ENCODE peak calls at places on chromosomes 4 and X, in six cellular contexts. One of them, this sample, is unnamed.

GRCh38 chrX:19544693-19545305 is 29.5 kb upstream of the MAP3K15 start:
- DNase-seq in uterus: peak; percentile 41
- DNase-seq in fibroblast of pulmonary artery: peak; percentile 75
- DNase-seq in HAP-1: peak; percentile 79
- DNase-seq in mucosa of descending colon: no peak
- DNase-seq in endodermal cell: peak; percentile 73
- DNase-seq in this sample: no peak

GRCh38 chrX:132040066-132040465 is 17.0 kb downstream of the STK26 start:
- DNase-seq in uterus: no peak
- DNase-seq in fibroblast of pulmonary artery: no peak
- DNase-seq in HAP-1: peak; percentile 83
- DNase-seq in mucosa of descending colon: no peak
- DNase-seq in endodermal cell: no peak
- DNase-seq in this sample: no peak

GRCh38 chrX:150683536-150684146 is 9.6 kb upstream of the MTMR1 start:
- DNase-seq in uterus: no peak
- DNase-seq in fibroblast of pulmonary artery: peak; percentile 56
- DNase-seq in HAP-1: peak; percentile 54
- DNase-seq in mucosa of descending colon: no peak
- DNase-seq in endodermal cell: no peak
- DNase-seq in this sample: no peak

GRCh38 chr4:105281016-105281415 is 134.3 kb downstream of the TET2 start:
- DNase-seq in uterus: no peak
- DNase-seq in fibroblast of pulmonary artery: no peak
- DNase-seq in HAP-1: no peak
- DNase-seq in mucosa of descending colon: no peak
- DNase-seq in endodermal cell: no peak
- DNase-seq in this sample: no peak

GRCh38 chrX:43862434-43862833 is 19.8 kb downstream of the MAOB start:
- DNase-seq in uterus: no peak
- DNase-seq in fibroblast of pulmonary artery: no peak
- DNase-seq in HAP-1: no peak
- DNase-seq in mucosa of descending colon: no peak
- DNase-seq in endodermal cell: no peak
- DNase-seq in this sample: no peak

GRCh38 chrX:15988661-15989603 is 134.3 kb upstream of the AP1S2 start:
- DNase-seq in uterus: peak; percentile 14
- DNase-seq in fibroblast of pulmonary artery: peak; percentile 83
- DNase-seq in HAP-1: no peak
- DNase-seq in mucosa of descending colon: no peak
- DNase-seq in endodermal cell: no peak
- DNase-seq in this sample: no peak

GRCh38 chr4:126705271-126705670 is 927.5 kb upstream of the INTU start:
- DNase-seq in uterus: no peak
- DNase-seq in fibroblast of pulmonary artery: peak; percentile 54
- DNase-seq in HAP-1: no peak
- DNase-seq in mucosa of descending colon: no peak
- DNase-seq in endodermal cell: no peak
- DNase-seq in this sample: no peak

GRCh38 chr4:36333303-36333877 is 52.0 kb downstream of the DTHD1 start:
- DNase-seq in uterus: no peak
- DNase-seq in fibroblast of pulmonary artery: no peak
- DNase-seq in HAP-1: no peak
- DNase-seq in mucosa of descending colon: no peak
- DNase-seq in endodermal cell: no peak
- DNase-seq in this sample: no peak

GRCh38 chrX:56978172-56978571 is 17.2 kb downstream of the SPIN3 start:
- DNase-seq in uterus: peak; percentile 22
- DNase-seq in fibroblast of pulmonary artery: peak; percentile 59
- DNase-seq in HAP-1: peak; percentile 49
- DNase-seq in mucosa of descending colon: no peak
- DNase-seq in endodermal cell: peak; percentile 78
- DNase-seq in this sample: no peak

GRCh38 chr4:23333946-23334878 is 555.6 kb downstream of the PPARGC1A start:
- DNase-seq in uterus: no peak
- DNase-seq in fibroblast of pulmonary artery: peak; percentile 96
- DNase-seq in HAP-1: peak; percentile 15
- DNase-seq in mucosa of descending colon: no peak
- DNase-seq in endodermal cell: peak; percentile 69
- DNase-seq in this sample: no peak

GRCh38 chr4:102823897-102824296 is 3.5 kb downstream of the UBE2D3 start:
- DNase-seq in uterus: no peak
- DNase-seq in fibroblast of pulmonary artery: no peak
- DNase-seq in HAP-1: no peak
- DNase-seq in mucosa of descending colon: no peak
- DNase-seq in endodermal cell: no peak
- DNase-seq in this sample: no peak
- H3K4me3 ChIP-seq in uterus: peak overlapping the region; percentile 60
- H3K4me3 ChIP-seq in fibroblast of pulmonary artery: peak overlapping the region; percentile 98
- H3K4me3 ChIP-seq in HAP-1: peak overlapping the region; percentile 96
- H3K4me3 ChIP-seq in mucosa of descending colon: no peak overlapping the region
- H3K4me3 ChIP-seq in endodermal cell: peak overlapping the region; percentile 94
- H3K4me3 ChIP-seq in this sample: peak overlapping the region; percentile 81

GRCh38 chr4:121219222-121219621 is 55.1 kb upstream of the TNIP3 start:
- DNase-seq in uterus: no peak
- DNase-seq in fibroblast of pulmonary artery: peak; percentile 18
- DNase-seq in HAP-1: no peak
- DNase-seq in mucosa of descending colon: no peak
- DNase-seq in endodermal cell: no peak
- DNase-seq in this sample: no peak
- H3K4me3 ChIP-seq in uterus: no peak overlapping the region
- H3K4me3 ChIP-seq in fibroblast of pulmonary artery: no peak overlapping the region
- H3K4me3 ChIP-seq in HAP-1: no peak overlapping the region
- H3K4me3 ChIP-seq in mucosa of descending colon: no peak overlapping the region
- H3K4me3 ChIP-seq in endodermal cell: no peak overlapping the region
- H3K4me3 ChIP-seq in this sample: no peak overlapping the region

DNA sequence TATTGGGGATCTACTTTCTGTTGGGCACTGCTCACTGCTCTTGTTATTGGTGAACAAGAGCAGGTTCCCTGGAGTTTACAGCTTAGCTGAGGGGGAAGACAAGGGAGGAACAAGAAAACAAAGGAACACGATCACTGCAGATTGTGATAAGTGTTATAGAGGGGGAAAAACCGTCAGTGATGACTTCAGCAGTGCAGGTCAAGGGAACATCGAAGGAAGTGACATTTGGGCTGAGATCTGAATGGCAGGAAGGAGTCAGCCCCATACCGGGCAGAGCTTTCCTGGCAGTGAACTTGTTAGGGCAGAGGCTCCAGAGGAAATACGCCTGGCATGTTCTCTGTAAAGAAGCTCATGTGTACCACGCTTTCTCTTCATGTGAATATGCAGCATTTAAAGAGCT is 78.1 kb downstream of the LDB2 start:
- DNase-seq in uterus: peak; percentile 44
- DNase-seq in fibroblast of pulmonary artery: peak; percentile 55
- DNase-seq in HAP-1: peak; percentile 38
- DNase-seq in mucosa of descending colon: no peak
- DNase-seq in endodermal cell: no peak
- DNase-seq in this sample: no peak
- H3K4me3 ChIP-seq in uterus: no peak overlapping the region
- H3K4me3 ChIP-seq in fibroblast of pulmonary artery: no peak overlapping the region
- H3K4me3 ChIP-seq in HAP-1: no peak overlapping the region
- H3K4me3 ChIP-seq in mucosa of descending colon: no peak overlapping the region
- H3K4me3 ChIP-seq in endodermal cell: no peak overlapping the region
- H3K4me3 ChIP-seq in this sample: no peak overlapping the region

GRCh38 chrX:17788439-17788838 is 51.1 kb downstream of the SCML1 start:
- DNase-seq in uterus: peak; percentile 36
- DNase-seq in fibroblast of pulmonary artery: peak; percentile 29
- DNase-seq in HAP-1: peak; percentile 71
- DNase-seq in mucosa of descending colon: peak; percentile 44
- DNase-seq in endodermal cell: peak; percentile 79
- DNase-seq in this sample: no peak
- H3K4me3 ChIP-seq in uterus: no peak overlapping the region
- H3K4me3 ChIP-seq in fibroblast of pulmonary artery: no peak overlapping the region
- H3K4me3 ChIP-seq in HAP-1: no peak overlapping the region
- H3K4me3 ChIP-seq in mucosa of descending colon: no peak overlapping the region
- H3K4me3 ChIP-seq in endodermal cell: no peak overlapping the region
- H3K4me3 ChIP-seq in this sample: no peak overlapping the region

GRCh38 chr4:73440653-73441052 is 4.6 kb downstream of the AFP start:
- DNase-seq in uterus: no peak
- DNase-seq in fibroblast of pulmonary artery: no peak
- DNase-seq in HAP-1: no peak
- DNase-seq in mucosa of descending colon: no peak
- DNase-seq in endodermal cell: no peak
- DNase-seq in this sample: no peak
- H3K4me3 ChIP-seq in uterus: no peak overlapping the region
- H3K4me3 ChIP-seq in fibroblast of pulmonary artery: no peak overlapping the region
- H3K4me3 ChIP-seq in HAP-1: no peak overlapping the region
- H3K4me3 ChIP-seq in mucosa of descending colon: no peak overlapping the region
- H3K4me3 ChIP-seq in endodermal cell: no peak overlapping the region
- H3K4me3 ChIP-seq in this sample: no peak overlapping the region

DNA sequence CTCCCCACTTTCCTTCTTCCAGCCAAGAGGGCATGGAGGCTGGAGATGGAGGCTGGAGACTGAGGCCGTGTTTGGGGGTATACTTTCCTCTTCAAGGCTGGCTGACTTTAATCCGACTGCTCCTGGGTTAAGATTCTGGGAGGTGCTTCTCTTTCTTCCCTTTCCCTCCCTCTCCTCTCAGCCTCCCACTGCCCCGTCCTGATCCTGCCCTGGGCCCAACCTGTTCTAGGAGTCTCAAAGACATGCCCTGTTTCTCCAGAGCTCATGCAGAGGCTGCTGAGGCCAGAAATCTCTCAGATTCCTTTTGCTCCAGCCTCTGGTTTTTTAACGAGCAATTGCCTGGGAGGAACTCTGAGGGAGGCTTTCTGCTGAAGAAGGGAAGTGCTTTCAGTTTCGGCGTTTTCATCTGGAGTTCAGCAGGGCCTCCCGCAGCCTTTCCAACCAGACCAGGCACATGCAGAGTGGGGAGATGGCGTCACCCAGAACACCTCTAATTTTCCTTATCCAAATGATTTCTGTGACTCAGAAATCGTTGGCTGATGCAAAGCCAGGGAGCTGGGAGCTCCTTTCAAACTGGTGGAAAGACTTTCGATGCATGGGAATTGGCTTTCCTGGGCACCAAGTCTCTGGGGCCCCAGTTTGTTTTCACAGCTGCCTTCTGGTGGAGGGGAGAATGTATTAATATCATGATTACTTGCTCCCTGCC is 34.5 kb upstream of the FAM9C start:
- DNase-seq in uterus: peak; percentile 69
- DNase-seq in fibroblast of pulmonary artery: peak; percentile 77
- DNase-seq in HAP-1: no peak
- DNase-seq in mucosa of descending colon: peak; percentile 45
- DNase-seq in endodermal cell: no peak
- DNase-seq in this sample: peak; percentile 79
- H3K4me3 ChIP-seq in uterus: peak overlapping the region; percentile 18
- H3K4me3 ChIP-seq in fibroblast of pulmonary artery: no peak overlapping the region
- H3K4me3 ChIP-seq in HAP-1: no peak overlapping the region
- H3K4me3 ChIP-seq in mucosa of descending colon: no peak overlapping the region
- H3K4me3 ChIP-seq in endodermal cell: no peak overlapping the region
- H3K4me3 ChIP-seq in this sample: peak overlapping the region; percentile 52

DNA sequence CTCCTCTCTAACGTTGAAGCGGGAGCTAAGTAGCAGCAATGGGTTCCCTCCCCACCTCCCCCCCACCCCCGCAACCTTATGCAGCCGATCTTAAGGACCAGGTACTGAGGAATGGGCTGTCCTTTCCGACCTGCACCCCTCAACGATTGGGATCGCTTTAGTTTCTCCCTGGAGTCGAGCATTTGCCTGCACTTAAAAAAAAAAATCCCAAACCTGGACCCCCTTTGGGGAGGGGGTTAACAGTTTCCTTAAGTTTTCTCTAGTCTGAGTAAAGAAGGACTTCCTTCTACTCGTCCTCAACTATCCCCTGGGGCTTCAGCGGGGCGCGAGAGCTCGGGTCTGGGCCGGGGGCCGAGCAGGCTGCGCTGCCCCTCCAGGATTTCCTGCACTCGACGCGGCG is 25.7 kb upstream of the BCORL1 start:
- DNase-seq in uterus: no peak
- DNase-seq in fibroblast of pulmonary artery: no peak
- DNase-seq in HAP-1: no peak
- DNase-seq in mucosa of descending colon: no peak
- DNase-seq in endodermal cell: no peak
- DNase-seq in this sample: no peak
- H3K4me3 ChIP-seq in uterus: peak overlapping the region; percentile 44
- H3K4me3 ChIP-seq in fibroblast of pulmonary artery: no peak overlapping the region
- H3K4me3 ChIP-seq in HAP-1: peak overlapping the region; percentile 32
- H3K4me3 ChIP-seq in mucosa of descending colon: no peak overlapping the region
- H3K4me3 ChIP-seq in endodermal cell: peak overlapping the region; percentile 56
- H3K4me3 ChIP-seq in this sample: peak overlapping the region; percentile 69

DNA sequence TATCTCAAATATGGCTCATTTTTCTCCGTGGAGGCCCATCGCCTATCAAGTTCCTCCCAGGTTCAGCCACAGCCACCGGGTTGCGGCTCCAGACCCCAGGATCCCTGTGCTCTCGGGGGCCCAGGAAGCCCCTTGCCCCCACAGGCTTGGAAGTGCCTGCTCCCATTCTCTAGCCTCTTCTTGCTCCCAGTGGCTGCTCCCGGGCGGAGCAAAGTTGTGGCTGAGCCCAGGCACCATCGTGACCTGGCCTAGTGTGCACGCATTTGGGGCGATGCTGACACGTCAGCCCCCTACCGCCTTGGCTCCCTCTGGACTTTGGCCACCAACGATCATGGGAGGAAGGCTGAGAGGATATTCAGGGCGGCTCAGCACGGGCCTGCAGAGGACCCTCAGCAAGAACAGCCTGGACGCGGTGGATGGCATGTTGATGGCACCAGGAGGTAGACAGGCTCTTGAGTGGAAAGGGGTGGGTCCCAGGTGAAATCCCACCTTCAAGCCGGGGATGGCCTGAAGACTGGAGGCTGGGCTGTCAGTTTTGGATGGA is 419.4 kb upstream of the AGA start:
- DNase-seq in uterus: no peak
- DNase-seq in fibroblast of pulmonary artery: no peak
- DNase-seq in HAP-1: no peak
- DNase-seq in mucosa of descending colon: no peak
- DNase-seq in endodermal cell: no peak
- DNase-seq in this sample: no peak
- H3K4me3 ChIP-seq in uterus: no peak overlapping the region
- H3K4me3 ChIP-seq in fibroblast of pulmonary artery: no peak overlapping the region
- H3K4me3 ChIP-seq in HAP-1: no peak overlapping the region
- H3K4me3 ChIP-seq in mucosa of descending colon: no peak overlapping the region
- H3K4me3 ChIP-seq in endodermal cell: no peak overlapping the region
- H3K4me3 ChIP-seq in this sample: no peak overlapping the region

DNA sequence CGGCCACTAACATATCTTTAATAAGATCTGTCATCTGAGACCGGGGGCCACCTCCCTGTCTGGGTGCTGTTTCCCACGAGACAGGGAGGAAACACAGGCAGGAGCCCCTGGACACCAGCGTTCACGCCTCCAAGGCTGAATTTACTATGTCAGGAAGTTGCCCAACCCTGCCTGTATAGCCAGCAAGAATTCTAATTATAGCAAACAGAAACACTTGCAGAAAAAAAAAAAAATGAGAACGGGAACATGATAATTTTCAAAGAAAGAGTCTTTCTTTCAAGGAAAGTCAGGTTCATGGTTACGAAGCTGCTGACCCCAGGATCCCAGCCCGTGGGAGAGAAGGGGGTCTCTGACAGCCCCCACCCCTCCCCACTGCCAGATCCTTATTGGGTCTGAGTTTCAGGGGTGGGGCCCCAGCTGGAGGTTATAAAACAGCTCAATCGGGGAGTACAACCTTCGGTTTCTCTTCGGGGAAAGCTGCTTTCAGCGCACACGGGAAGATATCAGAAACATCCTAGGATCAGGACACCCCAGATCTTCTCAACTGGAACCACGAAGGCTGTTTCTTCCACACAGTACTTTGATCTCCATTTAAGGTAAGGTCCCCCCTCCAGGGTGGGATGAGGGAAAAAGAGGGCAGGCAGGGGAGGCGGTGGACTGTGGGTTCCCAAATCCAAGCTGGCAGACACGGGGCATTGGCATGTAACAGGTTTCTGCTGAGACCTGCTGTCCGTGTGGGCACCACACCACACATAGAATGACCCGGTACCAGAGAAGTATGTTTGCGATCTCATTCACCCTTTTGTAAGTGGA is at the start of gene IL3RA:
- DNase-seq in uterus: peak; percentile 24
- DNase-seq in fibroblast of pulmonary artery: peak; percentile 29
- DNase-seq in HAP-1: no peak
- DNase-seq in mucosa of descending colon: peak; percentile 49
- DNase-seq in endodermal cell: no peak
- DNase-seq in this sample: no peak
- H3K4me3 ChIP-seq in uterus: peak within 1 kb of the TSS; percentile 32
- H3K4me3 ChIP-seq in fibroblast of pulmonary artery: no peak within 1 kb of the TSS
- H3K4me3 ChIP-seq in HAP-1: peak within 1 kb of the TSS; percentile 12
- H3K4me3 ChIP-seq in mucosa of descending colon: peak within 1 kb of the TSS; percentile 6
- H3K4me3 ChIP-seq in endodermal cell: no peak within 1 kb of the TSS
- H3K4me3 ChIP-seq in this sample: peak within 1 kb of the TSS; percentile 63

This sample was measured in coronary artery.